ENCODE peak calls at places on chromosomes 5 and 9, in seven cellular contexts. T is activated CD4-positive, CD25-positive, alpha-beta regulatory T cell; W is ACHN; I is brain microvascular endothelial cell; Z is tibial artery; V is AG20443; U is ELR. A is an unnamed sample.

GRCh38 chr5:55232194-55232984 is 1.0 kb downstream of the CCNO start:
- DNase-seq in T (no peak), W (peak), I (no peak), Z (no peak), V (no peak), U (peak), A (no peak)

GRCh38 chr9:12604154-12604825 is 88.9 kb upstream of the TYRP1 start:
- DNase-seq in T (no peak), W (peak), I (peak), Z (no peak), V (peak), U (peak), A (no peak)

GRCh38 chr9:14006586-14007198 is 307.2 kb downstream of the NFIB start:
- DNase-seq in T (no peak), W (no peak), I (no peak), Z (no peak), V (no peak), U (no peak), A (no peak)

GRCh38 chr5:101580591-101580990 is 677.5 kb upstream of the ST8SIA4 start:
- DNase-seq in T (no peak), W (no peak), I (no peak), Z (no peak), V (no peak), U (peak), A (no peak)

GRCh38 chr9:76444530-76444929 is 14.5 kb upstream of the GCNT1 start:
- DNase-seq in T (no peak), W (no peak), I (no peak), Z (no peak), V (no peak), U (no peak), A (no peak)

GRCh38 chr5:119288364-119289047 is 67.3 kb upstream of the TNFAIP8 start:
- DNase-seq in T (no peak), W (no peak), I (no peak), Z (no peak), V (no peak), U (peak), A (no peak)

GRCh38 chr9:131997779-131998178 is 81.9 kb downstream of the MED27 start:
- DNase-seq in T (no peak), W (no peak), I (no peak), Z (no peak), V (peak), U (no peak), A (no peak)

GRCh38 chr9:124047106-124047716 is 35.6 kb downstream of the LHX2 start:
- DNase-seq in T (no peak), W (no peak), I (no peak), Z (no peak), V (no peak), U (no peak), A (no peak)

GRCh38 chr5:158534203-158534602 is 565.5 kb downstream of the EBF1 start:
- DNase-seq in T (no peak), W (no peak), I (no peak), Z (no peak), V (no peak), U (no peak), A (no peak)

GRCh38 chr9:114220129-114220541 is 64.8 kb downstream of the COL27A1 start:
- DNase-seq in T (no peak), W (no peak), I (no peak), Z (no peak), V (no peak), U (peak), A (no peak)

GRCh38 chr5:31935702-31936347 is 238.3 kb downstream of the GOLPH3 start:
- DNase-seq in T (no peak), W (no peak), I (no peak), Z (no peak), V (peak), U (peak), A (no peak)

GRCh38 chr5:176810084-176810597 is at the start of gene UNC5A:
- DNase-seq in T (no peak), W (peak), I (peak), Z (no peak), V (peak), U (peak), A (peak)

GRCh38 chr5:39633057-39633456 is 208.3 kb upstream of the DAB2 start:
- DNase-seq in T (no peak), W (no peak), I (no peak), Z (no peak), V (no peak), U (no peak), A (no peak)

GRCh38 chr9:83362341-83362995 is 175.7 kb downstream of the FRMD3 start:
- DNase-seq in T (no peak), W (no peak), I (no peak), Z (no peak), V (no peak), U (no peak), A (no peak)

GRCh38 chr5:141914154-141914743 is 9.4 kb upstream of the DELE1 start:
- DNase-seq in T (no peak), W (no peak), I (no peak), Z (peak), V (peak), U (peak), A (peak)

GRCh38 chr5:12017037-12017436 is 112.8 kb upstream of the CTNND2 start:
- DNase-seq in T (no peak), W (no peak), I (no peak), Z (no peak), V (no peak), U (no peak), A (peak)

GRCh38 chr5:95962785-95963184 is 1.1 kb upstream of the ELL2 start:
- DNase-seq in T (no peak), W (no peak), I (peak), Z (no peak), V (no peak), U (peak), A (no peak)

A was measured in NCI-H1694 treated with DMSO at 0.1 percent for 48 hours.